ENCODE peak calls at places on chromosomes 4 and X, in eight cellular contexts. F is Right ventricle myocardium superior; A is NAMALWA; B is NT2/D1; U is activated CD4-positive, alpha-beta T cell treated with anti-CD3 and anti-CD28 coated beads, Interleukin-2, amount 10 ng/mL, durations not matched to agents 7 days and 5 days; N is NCI-H460; C is activated T-helper 1 cell treated with anti-CD3 and anti-CD28 coated beads, Interleukin-2, amount 50 U/mL, for 16 hours; Y is HuH-7. G is an unnamed sample.

GRCh38 chr4:81330018-81330417 is 115.0 kb upstream of the PRKG2 start:
- DNase-seq in F (no peak), A (no peak), B (no peak), U (no peak), N (no peak), C (no peak), Y (no peak), G (no peak)

GRCh38 chr4:139511320-139511719 is 44.7 kb downstream of the SETD7 start:
- DNase-seq in F (no peak), A (no peak), B (no peak), U (no peak), N (no peak), C (no peak), Y (no peak), G (no peak)

GRCh38 chr4:14265651-14266050 is 638.1 kb upstream of the BOD1L1 start:
- DNase-seq in F (no peak), A (no peak), B (no peak), U (no peak), N (no peak), C (no peak), Y (no peak), G (no peak)

GRCh38 chr4:82500106-82500738 is 61.6 kb downstream of the TMEM150C start:
- DNase-seq in F (no peak), A (no peak), B (no peak), U (no peak), N (no peak), C (no peak), Y (no peak), G (no peak)

GRCh38 chrX:10648608-10649007 is 28.2 kb upstream of the MID1 start:
- DNase-seq in F (no peak), A (no peak), B (no peak), U (no peak), N (no peak), C (no peak), Y (no peak), G (no peak)

GRCh38 chrX:100944601-100945000 is 15.9 kb upstream of the XKRX start:
- DNase-seq in F (no peak), A (no peak), B (no peak), U (no peak), N (no peak), C (no peak), Y (no peak), G (no peak)

GRCh38 chr4:139917896-139918295 is 236.1 kb downstream of the MAML3 start:
- DNase-seq in F (no peak), A (no peak), B (no peak), U (no peak), N (no peak), C (no peak), Y (no peak), G (no peak)

GRCh38 chr4:77579406-77580076 is 26.1 kb upstream of the CXCL13 start:
- DNase-seq in F (no peak), A (no peak), B (no peak), U (no peak), N (no peak), C (no peak), Y (no peak), G (no peak)

GRCh38 chr4:40196260-40196659 is 571 bp upstream of the RHOH start:
- DNase-seq in F (no peak), A (peak), B (no peak), U (no peak), N (no peak), C (no peak), Y (no peak), G (no peak)

GRCh38 chrX:11261260-11261659 is 32.0 kb upstream of the AMELX start:
- DNase-seq in F (no peak), A (no peak), B (no peak), U (no peak), N (no peak), C (no peak), Y (no peak), G (no peak)

GRCh38 chrX:48472225-48472624 is 2.2 kb upstream of the SLC38A5 start:
- DNase-seq in F (no peak), A (no peak), B (no peak), U (no peak), N (no peak), C (no peak), Y (no peak), G (no peak)